ENCODE peak calls at places on chromosomes 11 and 22, in eight cellular contexts. W is Caki2; M is stimulated activated CD4-positive, alpha-beta T cell treated with anti-CD3 and anti-CD28 coated beads, Interleukin-15, amount 100 ng/mL, for 1 hour; Q is non-pigmented ciliary epithelial cell; N is LHCN-M2; X is amniotic stem cell; J is substantia nigra; Z is activated CD8-positive, alpha-beta memory T cell treated with anti-CD3 and anti-CD28 coated beads for 48 hours. A is an unnamed sample.
A peak's percentile ranks its signal among the peaks of the same experiment; 100 is the strongest.

GRCh38 chr11:30567644-30568043 is 18.5 kb downstream of the MPPED2 start:
- DNase-seq in W (no peak), M (no peak), Q (no peak), N (no peak), X (no peak), J (no peak), Z (no peak), A (no peak)

GRCh38 chr11:64791781-64792291 is 11.2 kb downstream of the MAP4K2 start:
- DNase-seq in W (no peak), M (no peak), Q (no peak), N (no peak), X (no peak), J (no peak), Z (no peak), A (peak; percentile 77)

GRCh38 chr11:111069076-111069475 is 176.4 kb upstream of the POU2AF2 start:
- DNase-seq in W (no peak), M (no peak), Q (no peak), N (peak; percentile 54), X (no peak), J (no peak), Z (no peak), A (no peak)

GRCh38 chr11:110793556-110793955 is 81.3 kb upstream of the ARHGAP20 start:
- DNase-seq in W (no peak), M (no peak), Q (no peak), N (no peak), X (no peak), J (no peak), Z (no peak), A (no peak)

GRCh38 chr11:14189874-14190273 is 169.1 kb downstream of the RRAS2 start:
- DNase-seq in W (no peak), M (no peak), Q (no peak), N (no peak), X (no peak), J (no peak), Z (no peak), A (no peak)

GRCh38 chr11:133541331-133542095 is 9.2 kb upstream of the OPCML start:
- DNase-seq in W (no peak), M (no peak), Q (no peak), N (no peak), X (no peak), J (no peak), Z (no peak), A (no peak)

GRCh38 chr22:23791737-23792645 is 5.2 kb downstream of the SMARCB1 start:
- DNase-seq in W (no peak), M (no peak), Q (no peak), N (no peak), X (no peak), J (no peak), Z (no peak), A (no peak)

GRCh38 chr11:5705688-5706087 is 16.1 kb downstream of the TRIM22 start:
- DNase-seq in W (no peak), M (no peak), Q (no peak), N (peak; percentile 18), X (no peak), J (no peak), Z (no peak), A (no peak)

GRCh38 chr11:2592559-2593392 is 107.0 kb downstream of the KCNQ1OT1 start:
- DNase-seq in W (no peak), M (no peak), Q (no peak), N (no peak), X (no peak), J (no peak), Z (no peak), A (no peak)

GRCh38 chr11:85756401-85757200 is 54.3 kb downstream of the SYTL2 start:
- DNase-seq in W (no peak), M (no peak), Q (no peak), N (no peak), X (no peak), J (no peak), Z (no peak), A (no peak)

GRCh38 chr11:129386795-129387390 is 11.2 kb downstream of the BARX2 start:
- DNase-seq in W (no peak), M (no peak), Q (no peak), N (no peak), X (no peak), J (no peak), Z (no peak), A (no peak)

GRCh38 chr11:28838741-28839140 is 730.6 kb downstream of the METTL15 start:
- DNase-seq in W (no peak), M (no peak), Q (peak; percentile 46), N (peak; percentile 36), X (no peak), J (no peak), Z (no peak), A (no peak)

GRCh38 chr11:12540913-12541587 is 133.2 kb upstream of the TEAD1 start:
- DNase-seq in W (no peak), M (no peak), Q (peak; percentile 70), N (peak; percentile 84), X (peak; percentile 59), J (no peak), Z (no peak), A (no peak)

GRCh38 chr22:31520036-31520435 is 23.7 kb downstream of the SFI1 start:
- DNase-seq in W (no peak), M (no peak), Q (no peak), N (no peak), X (no peak), J (no peak), Z (no peak), A (no peak)

GRCh38 chr11:124644426-124645280 is 22.0 kb downstream of the TBRG1 start:
- DNase-seq in W (peak; percentile 64), M (no peak), Q (no peak), N (peak; percentile 79), X (peak; percentile 46), J (no peak), Z (no peak), A (no peak)

GRCh38 chr11:70755410-70756158 is 357.3 kb downstream of the CTTN start:
- DNase-seq in W (peak; percentile 41), M (no peak), Q (no peak), N (peak; percentile 43), X (no peak), J (peak; percentile 44), Z (peak; percentile 31), A (peak; percentile 93)

GRCh38 chr11:60183595-60184201 is 815 bp upstream of the MS4A6A start:
- DNase-seq in W (no peak), M (no peak), Q (no peak), N (no peak), X (no peak), J (no peak), Z (no peak), A (no peak)

GRCh38 chr22:43275545-43275981 is 67.6 kb downstream of the SCUBE1 start:
- DNase-seq in W (peak; percentile 93), M (no peak), Q (no peak), N (peak; percentile 34), X (no peak), J (no peak), Z (no peak), A (no peak)

GRCh38 chr11:131691558-131692041 is 321.2 kb downstream of the NTM start:
- DNase-seq in W (peak; percentile 27), M (no peak), Q (no peak), N (peak; percentile 11), X (no peak), J (no peak), Z (no peak), A (no peak)

GRCh38 chr11:126344291-126344970 is 11.1 kb upstream of the ST3GAL4 start:
- DNase-seq in W (no peak), M (no peak), Q (no peak), N (no peak), X (no peak), J (no peak), Z (no peak), A (no peak)

GRCh38 chr11:31492320-31492913 is 17.0 kb downstream of the IMMP1L start:
- DNase-seq in W (no peak), M (no peak), Q (peak; percentile 54), N (peak; percentile 27), X (peak; percentile 6), J (no peak), Z (no peak), A (no peak)

GRCh38 chr11:113255096-113255495 is 59.3 kb upstream of the TTC12 start:
- DNase-seq in W (no peak), M (no peak), Q (no peak), N (no peak), X (no peak), J (no peak), Z (no peak), A (no peak)

GRCh38 chr11:36296925-36297604 is 977 bp downstream of the PRR5L start:
- DNase-seq in W (no peak), M (no peak), Q (no peak), N (no peak), X (no peak), J (no peak), Z (no peak), A (no peak)

GRCh38 chr22:21624880-21625791 is 4.7 kb downstream of the YDJC start:
- DNase-seq in W (no peak), M (no peak), Q (no peak), N (no peak), X (no peak), J (no peak), Z (no peak), A (no peak)

GRCh38 chr22:44906999-44907644 is 102.7 kb downstream of the PHF21B start:
- DNase-seq in W (no peak), M (no peak), Q (no peak), N (no peak), X (no peak), J (no peak), Z (no peak), A (peak; percentile 83)

GRCh38 chr11:120030411-120030810 is 107.5 kb downstream of the TRIM29 start:
- DNase-seq in W (no peak), M (no peak), Q (no peak), N (no peak), X (no peak), J (no peak), Z (no peak), A (peak; percentile 51)

GRCh38 chr11:66713746-66714480 is 15.1 kb downstream of the SPTBN2 start:
- DNase-seq in W (no peak), M (no peak), Q (no peak), N (no peak), X (no peak), J (no peak), Z (no peak), A (no peak)

GRCh38 chr11:17012712-17013547 is 1.3 kb downstream of the PLEKHA7 start:
- DNase-seq in W (peak; percentile 78), M (no peak), Q (peak; percentile 57), N (peak; percentile 87), X (no peak), J (no peak), Z (no peak), A (no peak)

GRCh38 chr11:62337682-62338181 is 484 bp downstream of the ASRGL1 start:
- DNase-seq in W (no peak), M (no peak), Q (no peak), N (no peak), X (no peak), J (peak; percentile 23), Z (no peak), A (no peak)

GRCh38 chr22:35684270-35684700 is 33.4 kb upstream of the APOL5 start:
- DNase-seq in W (no peak), M (no peak), Q (no peak), N (peak; percentile 52), X (no peak), J (no peak), Z (no peak), A (no peak)

GRCh38 chr11:16936643-16937042 is 77.6 kb downstream of the PLEKHA7 start:
- DNase-seq in W (no peak), M (no peak), Q (no peak), N (no peak), X (no peak), J (no peak), Z (no peak), A (no peak)

GRCh38 chr22:41417622-41418390 is 28.8 kb downstream of the TOB2 start:
- DNase-seq in W (peak; percentile 34), M (no peak), Q (no peak), N (peak; percentile 81), X (no peak), J (peak; percentile 98), Z (no peak), A (peak; percentile 95)

GRCh38 chr11:118615282-118615979 is 8.0 kb downstream of the PHLDB1 start:
- DNase-seq in W (peak; percentile 62), M (no peak), Q (no peak), N (no peak), X (no peak), J (no peak), Z (no peak), A (peak; percentile 65)

GRCh38 chr11:85665756-85666155 is 827 bp upstream of the CREBZF start:
- DNase-seq in W (peak; percentile 19), M (no peak), Q (no peak), N (no peak), X (no peak), J (no peak), Z (no peak), A (no peak)

A was measured in mesenteric fat pad.